ENCODE peak calls at places on chromosome 10, in seven cellular contexts. W is C1 segment of cervical spinal cord; K is GDM1; P is stimulated activated CD8-positive, alpha-beta memory T cell treated with anti-CD3 and anti-CD28 coated beads, Interleukin-12 subunit alpha, Interleukin-12 subunit beta, amount 100 ng/mL, for 1 hour; S is activated T-cell treated with anti-CD3 and anti-CD28 coated beads, Interleukin-2, amount 50 U/mL, for 24 hours; N is dermis blood vessel endothelial cell; A is activated gamma-delta T cell. M is an unnamed sample.
A peak's percentile ranks its signal among the peaks of the same experiment; 100 is the strongest.

GRCh38 chr10:33698028-33698427 is 363.6 kb upstream of the NRP1 start:
- DNase-seq in W (no peak), K (no peak), P (no peak), S (no peak), N (no peak), A (no peak), M (no peak)

GRCh38 chr10:46553238-46554049 is 3.0 kb downstream of the GPRIN2 start:
- DNase-seq in W (no peak), K (no peak), P (no peak), S (peak; percentile 28), N (no peak), A (no peak), M (no peak)

GRCh38 chr10:36380538-36380937 is 738.4 kb upstream of the FZD8 start:
- DNase-seq in W (no peak), K (no peak), P (no peak), S (no peak), N (no peak), A (no peak), M (no peak)

GRCh38 chr10:90642136-90642535 is 215.7 kb downstream of the HTR7 start:
- DNase-seq in W (no peak), K (no peak), P (no peak), S (no peak), N (no peak), A (no peak), M (no peak)

GRCh38 chr10:126463306-126463705 is 75.0 kb upstream of the ADAM12 start:
- DNase-seq in W (no peak), K (no peak), P (no peak), S (no peak), N (no peak), A (no peak), M (no peak)

GRCh38 chr10:11870461-11870780 is 47.3 kb downstream of the PROSER2 start:
- DNase-seq in W (peak; percentile 30), K (no peak), P (no peak), S (no peak), N (no peak), A (no peak), M (no peak)

GRCh38 chr10:79434816-79435215 is 10.6 kb downstream of the ZCCHC24 start:
- DNase-seq in W (no peak), K (no peak), P (no peak), S (no peak), N (no peak), A (no peak), M (no peak)

GRCh38 chr10:17787087-17787942 is 21.8 kb upstream of the MRC1 start:
- DNase-seq in W (no peak), K (no peak), P (no peak), S (no peak), N (peak; percentile 75), A (no peak), M (peak; percentile 73)

GRCh38 chr10:117503170-117503885 is 39.2 kb upstream of the EMX2 start:
- DNase-seq in W (no peak), K (no peak), P (no peak), S (no peak), N (no peak), A (no peak), M (no peak)

GRCh38 chr10:52463831-52464230 is 149.8 kb downstream of the DKK1 start:
- DNase-seq in W (no peak), K (no peak), P (no peak), S (no peak), N (no peak), A (no peak), M (no peak)

GRCh38 chr10:19097151-19097550 is 48.5 kb downstream of the MALRD1 start:
- DNase-seq in W (no peak), K (no peak), P (no peak), S (no peak), N (no peak), A (no peak), M (no peak)

GRCh38 chr10:124677291-124677690 is 66.9 kb downstream of the FAM53B start:
- DNase-seq in W (peak; percentile 81), K (no peak), P (no peak), S (no peak), N (no peak), A (no peak), M (no peak)

GRCh38 chr10:3054183-3054815 is 13.0 kb upstream of the PFKP start:
- DNase-seq in W (no peak), K (no peak), P (no peak), S (no peak), N (peak; percentile 69), A (no peak), M (no peak)

GRCh38 chr10:80498039-80498832 is 39.5 kb upstream of the SH2D4B start:
- DNase-seq in W (no peak), K (no peak), P (no peak), S (no peak), N (no peak), A (no peak), M (no peak)

GRCh38 chr10:1159131-1160061 is 103.2 kb downstream of the WDR37 start:
- DNase-seq in W (no peak), K (no peak), P (no peak), S (no peak), N (no peak), A (no peak), M (no peak)

GRCh38 chr10:92180326-92180881 is 110.5 kb downstream of the CPEB3 start:
- DNase-seq in W (no peak), K (no peak), P (no peak), S (no peak), N (no peak), A (no peak), M (no peak)

GRCh38 chr10:110556296-110556695 is 11.2 kb upstream of the SMC3 start:
- DNase-seq in W (no peak), K (no peak), P (no peak), S (no peak), N (no peak), A (no peak), M (no peak)

GRCh38 chr10:87923233-87923632 is 59.8 kb downstream of the PTEN start:
- DNase-seq in W (no peak), K (no peak), P (no peak), S (no peak), N (no peak), A (no peak), M (no peak)

GRCh38 chr10:25744574-25744973 is 189.5 kb upstream of the MYO3A start:
- DNase-seq in W (no peak), K (no peak), P (no peak), S (no peak), N (no peak), A (no peak), M (no peak)

GRCh38 chr10:84308481-84309304 is 19.7 kb upstream of the CCSER2 start:
- DNase-seq in W (no peak), K (peak; percentile 68), P (no peak), S (peak; percentile 51), N (peak; percentile 94), A (no peak), M (no peak)

GRCh38 chr10:125024496-125025234 is 82.7 kb downstream of the ZRANB1 start:
- DNase-seq in W (no peak), K (no peak), P (no peak), S (no peak), N (peak; percentile 30), A (no peak), M (no peak)

GRCh38 chr10:66784796-66785195 is 141.0 kb upstream of the LRRTM3 start:
- DNase-seq in W (no peak), K (no peak), P (no peak), S (no peak), N (no peak), A (no peak), M (no peak)

GRCh38 chr10:19651549-19651948 is 164.7 kb upstream of the PLXDC2 start:
- DNase-seq in W (no peak), K (no peak), P (no peak), S (no peak), N (no peak), A (no peak), M (no peak)

GRCh38 chr10:17527530-17528146 is 73.2 kb upstream of the ST8SIA6 start:
- DNase-seq in W (no peak), K (peak; percentile 31), P (no peak), S (no peak), N (peak; percentile 90), A (no peak), M (peak; percentile 34)

GRCh38 chr10:101829561-101830315 is 11.5 kb upstream of the OGA start:
- DNase-seq in W (no peak), K (peak; percentile 6), P (no peak), S (peak; percentile 71), N (peak; percentile 48), A (peak; percentile 44), M (no peak)

M was measured in NCI-H460.